ENCODE peak calls at places on chromosomes 7 and 10, in six cellular contexts. B is ACHN; A is activated CD8-positive, alpha-beta memory T cell treated with anti-CD3 and anti-CD28 coated beads, Interleukin-2, amount 50 U/mL, for 48 hours; Q is cardiac muscle cell; G is NCI-H1092; H is HFFc6. E is an unnamed sample.

GRCh38 chr7:121394709-121395140 is 1.4 kb downstream of the FAM3C start:
- DNase-seq in B (peak), A (no peak), Q (no peak), G (no peak), H (no peak), E (no peak)

GRCh38 chr7:130441408-130441854 is 615 bp upstream of the CEP41 start:
- DNase-seq in B (no peak), A (no peak), Q (peak), G (peak), H (no peak), E (no peak)

GRCh38 chr7:116271161-116271979 is 61.0 kb downstream of the TES start:
- DNase-seq in B (peak), A (no peak), Q (no peak), G (no peak), H (no peak), E (no peak)

GRCh38 chr7:42221304-42221703 is 15.7 kb downstream of the GLI3 start:
- DNase-seq in B (no peak), A (no peak), Q (no peak), G (no peak), H (no peak), E (no peak)

GRCh38 chr7:142815099-142815498 is 39.8 kb upstream of the EPHB6 start:
- DNase-seq in B (no peak), A (no peak), Q (no peak), G (no peak), H (no peak), E (no peak)

GRCh38 chr10:132005147-132005546 is 23.4 kb upstream of the BNIP3 start:
- DNase-seq in B (no peak), A (no peak), Q (no peak), G (no peak), H (no peak), E (no peak)

GRCh38 chr7:75971961-75972763 is 22.2 kb downstream of the TMEM120A start:
- DNase-seq in B (no peak), A (no peak), Q (peak), G (no peak), H (no peak), E (no peak)

GRCh38 chr7:3591944-3592343 is 290.9 kb downstream of the SDK1 start:
- DNase-seq in B (no peak), A (no peak), Q (no peak), G (no peak), H (no peak), E (no peak)

GRCh38 chr10:127485153-127485857 is 63.8 kb upstream of the NPS start:
- DNase-seq in B (peak), A (no peak), Q (peak), G (no peak), H (peak), E (no peak)

GRCh38 chr10:127907411-127908105 is 655 bp downstream of the PTPRE start:
- DNase-seq in B (peak), A (no peak), Q (peak), G (no peak), H (no peak), E (peak)

GRCh38 chr10:117531371-117532002 is 11.1 kb upstream of the EMX2 start:
- DNase-seq in B (no peak), A (no peak), Q (no peak), G (no peak), H (no peak), E (no peak)

E was measured in activated B cell treated with CpG ODN at 0.5 μM for 24 hours.